ENCODE peak calls at places on chromosomes 6 and 20, in ten cellular contexts. One of them, this sample, is unnamed.

GRCh38 chr6:26311385-26312095 is 53.5 kb upstream of the BTN3A2 start:
- DNase-seq in neural progenitor cell: peak; percentile 50
- DNase-seq in mammary epithelial cell: peak; percentile 85
- DNase-seq in GM23248: peak; percentile 62
- DNase-seq in HCT116: peak; percentile 71
- DNase-seq in PC-3: peak; percentile 92
- DNase-seq in OCI-LY7: peak; percentile 78
- DNase-seq in hepatocyte: peak; percentile 75
- DNase-seq in IMR-90: peak; percentile 73
- DNase-seq in fibroblast of lung: peak; percentile 80
- DNase-seq in this sample: peak; percentile 64

GRCh38 chr6:41921712-41921998 is 356 bp downstream of the BYSL start:
- DNase-seq in neural progenitor cell: no peak
- DNase-seq in mammary epithelial cell: no peak
- DNase-seq in GM23248: peak; percentile 61
- DNase-seq in HCT116: no peak
- DNase-seq in PC-3: no peak
- DNase-seq in OCI-LY7: no peak
- DNase-seq in hepatocyte: no peak
- DNase-seq in IMR-90: no peak
- DNase-seq in fibroblast of lung: no peak
- DNase-seq in this sample: peak; percentile 15

GRCh38 chr6:31401403-31401802 is 2.0 kb upstream of the MICA start:
- DNase-seq in neural progenitor cell: no peak
- DNase-seq in mammary epithelial cell: peak; percentile 82
- DNase-seq in GM23248: peak; percentile 82
- DNase-seq in HCT116: peak; percentile 62
- DNase-seq in PC-3: peak; percentile 79
- DNase-seq in OCI-LY7: no peak
- DNase-seq in hepatocyte: peak; percentile 55
- DNase-seq in IMR-90: peak; percentile 81
- DNase-seq in fibroblast of lung: peak; percentile 76
- DNase-seq in this sample: no peak

GRCh38 chr6:158565122-158565429 is 5.2 kb downstream of the TMEM181 start:
- DNase-seq in neural progenitor cell: no peak
- DNase-seq in mammary epithelial cell: no peak
- DNase-seq in GM23248: no peak
- DNase-seq in HCT116: no peak
- DNase-seq in PC-3: no peak
- DNase-seq in OCI-LY7: no peak
- DNase-seq in hepatocyte: no peak
- DNase-seq in IMR-90: no peak
- DNase-seq in fibroblast of lung: no peak
- DNase-seq in this sample: no peak

GRCh38 chr20:24465730-24466129 is 3.7 kb upstream of the SYNDIG1 start:
- DNase-seq in neural progenitor cell: no peak
- DNase-seq in mammary epithelial cell: peak; percentile 48
- DNase-seq in GM23248: peak; percentile 82
- DNase-seq in HCT116: no peak
- DNase-seq in PC-3: no peak
- DNase-seq in OCI-LY7: no peak
- DNase-seq in hepatocyte: no peak
- DNase-seq in IMR-90: no peak
- DNase-seq in fibroblast of lung: peak; percentile 17
- DNase-seq in this sample: no peak

GRCh38 chr20:63032026-63032800 is 25.4 kb upstream of the BHLHE23 start:
- DNase-seq in neural progenitor cell: no peak
- DNase-seq in mammary epithelial cell: no peak
- DNase-seq in GM23248: no peak
- DNase-seq in HCT116: no peak
- DNase-seq in PC-3: no peak
- DNase-seq in OCI-LY7: no peak
- DNase-seq in hepatocyte: no peak
- DNase-seq in IMR-90: no peak
- DNase-seq in fibroblast of lung: no peak
- DNase-seq in this sample: no peak

GRCh38 chr20:13325033-13325432 is 104.0 kb downstream of the ISM1 start:
- DNase-seq in neural progenitor cell: peak; percentile 61
- DNase-seq in mammary epithelial cell: no peak
- DNase-seq in GM23248: peak; percentile 55
- DNase-seq in HCT116: peak; percentile 18
- DNase-seq in PC-3: peak; percentile 63
- DNase-seq in OCI-LY7: no peak
- DNase-seq in hepatocyte: peak; percentile 39
- DNase-seq in IMR-90: peak; percentile 16
- DNase-seq in fibroblast of lung: peak; percentile 27
- DNase-seq in this sample: peak; percentile 36

GRCh38 chr6:36127462-36128016 is 2.8 kb upstream of the MAPK13 start:
- DNase-seq in neural progenitor cell: no peak
- DNase-seq in mammary epithelial cell: peak; percentile 62
- DNase-seq in GM23248: peak; percentile 94
- DNase-seq in HCT116: no peak
- DNase-seq in PC-3: peak; percentile 64
- DNase-seq in OCI-LY7: no peak
- DNase-seq in hepatocyte: peak; percentile 38
- DNase-seq in IMR-90: peak; percentile 91
- DNase-seq in fibroblast of lung: peak; percentile 83
- DNase-seq in this sample: no peak

GRCh38 chr20:34880095-34880680 is 3.8 kb downstream of the ACSS2 start:
- DNase-seq in neural progenitor cell: no peak
- DNase-seq in mammary epithelial cell: no peak
- DNase-seq in GM23248: no peak
- DNase-seq in HCT116: no peak
- DNase-seq in PC-3: no peak
- DNase-seq in OCI-LY7: no peak
- DNase-seq in hepatocyte: no peak
- DNase-seq in IMR-90: no peak
- DNase-seq in fibroblast of lung: no peak
- DNase-seq in this sample: no peak

GRCh38 chr6:42979523-42980177 is 669 bp upstream of the PEX6 start:
- DNase-seq in neural progenitor cell: no peak
- DNase-seq in mammary epithelial cell: peak; percentile 72
- DNase-seq in GM23248: peak; percentile 81
- DNase-seq in HCT116: no peak
- DNase-seq in PC-3: peak; percentile 48
- DNase-seq in OCI-LY7: peak; percentile 47
- DNase-seq in hepatocyte: peak; percentile 30
- DNase-seq in IMR-90: peak; percentile 45
- DNase-seq in fibroblast of lung: no peak
- DNase-seq in this sample: peak; percentile 35

GRCh38 chr6:39154705-39155104 is 39.7 kb upstream of the SAYSD1 start:
- DNase-seq in neural progenitor cell: no peak
- DNase-seq in mammary epithelial cell: no peak
- DNase-seq in GM23248: no peak
- DNase-seq in HCT116: no peak
- DNase-seq in PC-3: no peak
- DNase-seq in OCI-LY7: no peak
- DNase-seq in hepatocyte: no peak
- DNase-seq in IMR-90: no peak
- DNase-seq in fibroblast of lung: no peak
- DNase-seq in this sample: no peak

GRCh38 chr20:1341561-1342265 is 12.8 kb upstream of the SDCBP2 start:
- DNase-seq in neural progenitor cell: no peak
- DNase-seq in mammary epithelial cell: no peak
- DNase-seq in GM23248: peak; percentile 62
- DNase-seq in HCT116: no peak
- DNase-seq in PC-3: peak; percentile 45
- DNase-seq in OCI-LY7: no peak
- DNase-seq in hepatocyte: no peak
- DNase-seq in IMR-90: peak; percentile 80
- DNase-seq in fibroblast of lung: peak; percentile 71
- DNase-seq in this sample: no peak

GRCh38 chr20:25136643-25137559 is 55.0 kb upstream of the VSX1 start:
- DNase-seq in neural progenitor cell: no peak
- DNase-seq in mammary epithelial cell: peak; percentile 77
- DNase-seq in GM23248: peak; percentile 94
- DNase-seq in HCT116: peak; percentile 38
- DNase-seq in PC-3: peak; percentile 78
- DNase-seq in OCI-LY7: no peak
- DNase-seq in hepatocyte: peak; percentile 30
- DNase-seq in IMR-90: peak; percentile 87
- DNase-seq in fibroblast of lung: peak; percentile 93
- DNase-seq in this sample: no peak

GRCh38 chr6:156033598-156033997 is 578.0 kb upstream of the NOX3 start:
- DNase-seq in neural progenitor cell: no peak
- DNase-seq in mammary epithelial cell: no peak
- DNase-seq in GM23248: no peak
- DNase-seq in HCT116: no peak
- DNase-seq in PC-3: no peak
- DNase-seq in OCI-LY7: peak; percentile 22
- DNase-seq in hepatocyte: no peak
- DNase-seq in IMR-90: no peak
- DNase-seq in fibroblast of lung: no peak
- DNase-seq in this sample: no peak

GRCh38 chr6:5729813-5730212 is 276.9 kb downstream of the NRN1 start:
- DNase-seq in neural progenitor cell: peak; percentile 20
- DNase-seq in mammary epithelial cell: no peak
- DNase-seq in GM23248: no peak
- DNase-seq in HCT116: no peak
- DNase-seq in PC-3: no peak
- DNase-seq in OCI-LY7: no peak
- DNase-seq in hepatocyte: no peak
- DNase-seq in IMR-90: no peak
- DNase-seq in fibroblast of lung: no peak
- DNase-seq in this sample: no peak

GRCh38 chr20:873875-874607 is 40.5 kb downstream of the FAM110A start:
- DNase-seq in neural progenitor cell: no peak
- DNase-seq in mammary epithelial cell: no peak
- DNase-seq in GM23248: no peak
- DNase-seq in HCT116: no peak
- DNase-seq in PC-3: no peak
- DNase-seq in OCI-LY7: no peak
- DNase-seq in hepatocyte: no peak
- DNase-seq in IMR-90: no peak
- DNase-seq in fibroblast of lung: no peak
- DNase-seq in this sample: no peak

GRCh38 chr6:133208183-133208755 is 32.9 kb upstream of the EYA4 start:
- DNase-seq in neural progenitor cell: no peak
- DNase-seq in mammary epithelial cell: no peak
- DNase-seq in GM23248: no peak
- DNase-seq in HCT116: no peak
- DNase-seq in PC-3: no peak
- DNase-seq in OCI-LY7: no peak
- DNase-seq in hepatocyte: no peak
- DNase-seq in IMR-90: peak; percentile 91
- DNase-seq in fibroblast of lung: peak; percentile 30
- DNase-seq in this sample: no peak
- H4K20me1 ChIP-seq in neural progenitor cell: no peaks in the 10 kb centered on the region
- H4K20me1 ChIP-seq in mammary epithelial cell: no peaks in the 10 kb centered on the region
- H4K20me1 ChIP-seq in GM23248: no peaks in the 10 kb centered on the region
- H4K20me1 ChIP-seq in HCT116: no peaks in the 10 kb centered on the region
- H4K20me1 ChIP-seq in PC-3: no peaks in the 10 kb centered on the region
- H4K20me1 ChIP-seq in OCI-LY7: no peaks in the 10 kb centered on the region
- H4K20me1 ChIP-seq in hepatocyte: no peaks in the 10 kb centered on the region
- H4K20me1 ChIP-seq in IMR-90: no peaks in the 10 kb centered on the region
- H4K20me1 ChIP-seq in fibroblast of lung: no peaks in the 10 kb centered on the region
- H4K20me1 ChIP-seq in this sample: no peaks in the 10 kb centered on the region

GRCh38 chr20:58483051-58483450 is 32.1 kb downstream of the APCDD1L start:
- DNase-seq in neural progenitor cell: no peak
- DNase-seq in mammary epithelial cell: no peak
- DNase-seq in GM23248: no peak
- DNase-seq in HCT116: no peak
- DNase-seq in PC-3: no peak
- DNase-seq in OCI-LY7: no peak
- DNase-seq in hepatocyte: no peak
- DNase-seq in IMR-90: no peak
- DNase-seq in fibroblast of lung: no peak
- DNase-seq in this sample: no peak
- H3K9me3 ChIP-seq in neural progenitor cell: peaks cover 11% of the 10 kb centered on the region
- H3K9me3 ChIP-seq in mammary epithelial cell: peaks cover 7% of the 10 kb centered on the region
- H3K9me3 ChIP-seq in GM23248: peaks cover 3% of the 10 kb centered on the region
- H3K9me3 ChIP-seq in HCT116: peaks cover 13% of the 10 kb centered on the region
- H3K9me3 ChIP-seq in PC-3: peaks cover 6% of the 10 kb centered on the region
- H3K9me3 ChIP-seq in OCI-LY7: peaks cover 16% of the 10 kb centered on the region
- H3K9me3 ChIP-seq in hepatocyte: peaks cover 10% of the 10 kb centered on the region
- H3K9me3 ChIP-seq in IMR-90: peaks cover 12% of the 10 kb centered on the region
- H3K9me3 ChIP-seq in fibroblast of lung: no peaks in the 10 kb centered on the region
- H3K9me3 ChIP-seq in this sample: no peaks in the 10 kb centered on the region

DNA sequence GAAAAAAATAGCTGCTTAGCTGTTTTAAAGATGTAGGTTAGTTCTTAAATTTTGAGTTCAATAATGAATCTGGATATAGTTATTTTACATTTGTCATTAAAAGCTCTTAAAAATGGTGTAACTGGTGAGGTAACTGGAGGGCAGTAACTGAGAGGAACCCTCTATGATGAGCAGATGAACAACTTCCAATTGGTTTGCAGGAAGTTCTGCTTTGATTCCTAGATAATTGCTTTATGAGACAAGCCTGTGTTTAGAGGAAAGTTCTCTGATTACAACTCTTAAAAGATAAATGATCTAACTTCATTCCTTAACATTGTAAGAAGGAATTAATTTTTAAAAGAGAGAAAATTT is 8.5 kb downstream of the MYLIP start:
- DNase-seq in neural progenitor cell: no peak
- DNase-seq in mammary epithelial cell: no peak
- DNase-seq in GM23248: no peak
- DNase-seq in HCT116: no peak
- DNase-seq in PC-3: no peak
- DNase-seq in OCI-LY7: no peak
- DNase-seq in hepatocyte: no peak
- DNase-seq in IMR-90: no peak
- DNase-seq in fibroblast of lung: no peak
- DNase-seq in this sample: no peak
- H4K20me1 ChIP-seq in neural progenitor cell: peaks cover 7% of the 10 kb centered on the region
- H4K20me1 ChIP-seq in mammary epithelial cell: no peaks in the 10 kb centered on the region
- H4K20me1 ChIP-seq in GM23248: no peaks in the 10 kb centered on the region
- H4K20me1 ChIP-seq in HCT116: no peaks in the 10 kb centered on the region
- H4K20me1 ChIP-seq in PC-3: peaks cover 58% of the 10 kb centered on the region
- H4K20me1 ChIP-seq in OCI-LY7: peaks cover 43% of the 10 kb centered on the region
- H4K20me1 ChIP-seq in hepatocyte: peaks cover 98% of the 10 kb centered on the region
- H4K20me1 ChIP-seq in IMR-90: peaks cover 49% of the 10 kb centered on the region
- H4K20me1 ChIP-seq in fibroblast of lung: peaks cover 2% of the 10 kb centered on the region
- H4K20me1 ChIP-seq in this sample: peaks cover 37% of the 10 kb centered on the region

GRCh38 chr6:168675933-168676551 is 235.1 kb downstream of the SMOC2 start:
- DNase-seq in neural progenitor cell: no peak
- DNase-seq in mammary epithelial cell: no peak
- DNase-seq in GM23248: no peak
- DNase-seq in HCT116: no peak
- DNase-seq in PC-3: no peak
- DNase-seq in OCI-LY7: no peak
- DNase-seq in hepatocyte: no peak
- DNase-seq in IMR-90: no peak
- DNase-seq in fibroblast of lung: no peak
- DNase-seq in this sample: no peak
- H3K9me3 ChIP-seq in neural progenitor cell: no peaks in the 10 kb centered on the region
- H3K9me3 ChIP-seq in mammary epithelial cell: peaks cover 24% of the 10 kb centered on the region
- H3K9me3 ChIP-seq in GM23248: no peaks in the 10 kb centered on the region
- H3K9me3 ChIP-seq in HCT116: no peaks in the 10 kb centered on the region
- H3K9me3 ChIP-seq in PC-3: no peaks in the 10 kb centered on the region
- H3K9me3 ChIP-seq in OCI-LY7: no peaks in the 10 kb centered on the region
- H3K9me3 ChIP-seq in hepatocyte: no peaks in the 10 kb centered on the region
- H3K9me3 ChIP-seq in IMR-90: peaks cover 23% of the 10 kb centered on the region
- H3K9me3 ChIP-seq in fibroblast of lung: no peaks in the 10 kb centered on the region
- H3K9me3 ChIP-seq in this sample: no peaks in the 10 kb centered on the region